ENCODE peak calls at places on chromosomes 3 and 15, in seven cellular contexts. Z, R, U, Y, B, C and O are unnamed samples.

GRCh38 chr3:159674583-159674982 is 314.1 kb upstream of the IL12A start:
- DNase-seq in Z (no peak), R (no peak), U (no peak), Y (no peak), B (no peak), C (no peak), O (no peak)

GRCh38 chr3:101676219-101676764 is 640 bp downstream of the ZBTB11 start:
- DNase-seq in Z (peak; percentile 94), R (peak; percentile 96), U (peak; percentile 96), Y (peak; percentile 96), B (peak; percentile 96), C (peak; percentile 98), O (peak; percentile 97)

GRCh38 chr3:114880078-114880477 is 267.0 kb downstream of the ZBTB20 start:
- DNase-seq in Z (no peak), R (no peak), U (peak; percentile 2), Y (no peak), B (no peak), C (no peak), O (peak; percentile 7)

GRCh38 chr3:161695811-161696210 is 199.2 kb downstream of the OTOL1 start:
- DNase-seq in Z (no peak), R (no peak), U (no peak), Y (no peak), B (no peak), C (no peak), O (no peak)

GRCh38 chr3:194058189-194058571 is 77.8 kb upstream of the HES1 start:
- DNase-seq in Z (peak; percentile 72), R (peak; percentile 24), U (peak; percentile 36), Y (peak; percentile 91), B (peak; percentile 79), C (peak; percentile 83), O (peak; percentile 68)

GRCh38 chr3:150945226-150945625 is 27.3 kb downstream of the CLRN1 start:
- DNase-seq in Z (no peak), R (no peak), U (peak; percentile 25), Y (no peak), B (no peak), C (no peak), O (peak; percentile 65)

GRCh38 chr3:25611193-25611592 is 53.5 kb downstream of the TOP2B start:
- DNase-seq in Z (no peak), R (no peak), U (no peak), Y (no peak), B (no peak), C (no peak), O (no peak)

GRCh38 chr3:1699361-1699920 is 399.2 kb upstream of the CNTN4 start:
- DNase-seq in Z (no peak), R (no peak), U (no peak), Y (no peak), B (no peak), C (no peak), O (no peak)

GRCh38 chr15:78625621-78626280 is 5.0 kb upstream of the CHRNA3 start:
- DNase-seq in Z (no peak), R (no peak), U (no peak), Y (no peak), B (no peak), C (no peak), O (no peak)

GRCh38 chr15:52217186-52217585 is 26.0 kb upstream of the GNB5 start:
- DNase-seq in Z (no peak), R (no peak), U (no peak), Y (peak; percentile 64), B (peak; percentile 72), C (peak; percentile 48), O (no peak)

GRCh38 chr3:126021224-126021623 is 52.2 kb downstream of the ROPN1B start:
- DNase-seq in Z (no peak), R (no peak), U (no peak), Y (peak; percentile 21), B (no peak), C (no peak), O (no peak)

DNA sequence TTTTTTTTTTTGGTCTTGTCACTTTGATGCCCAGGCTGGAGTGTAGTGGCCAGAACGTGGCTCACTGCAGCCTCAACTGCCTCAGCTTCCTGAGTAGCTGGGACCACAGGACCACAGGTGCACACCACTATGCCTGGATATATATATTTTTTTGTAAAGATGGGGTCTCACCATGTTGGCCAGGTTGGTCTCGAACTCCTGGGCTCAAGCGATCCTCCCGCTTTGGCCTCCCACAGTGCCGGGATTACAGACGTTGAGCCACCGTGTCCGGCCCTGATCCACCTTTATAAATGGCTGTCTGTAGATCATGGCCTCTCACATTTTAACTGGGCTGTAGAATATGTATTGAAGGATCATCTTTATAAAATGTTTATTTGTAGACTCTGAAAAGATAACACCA is 1.9 kb upstream of the EIF3J start:
- DNase-seq in Z (no peak), R (no peak), U (no peak), Y (no peak), B (peak; percentile 28), C (peak; percentile 5), O (no peak)
- H3K27me3 ChIP-seq in Z (no peaks in the 10 kb centered on the region), R (no peaks in the 10 kb centered on the region), U (no peaks in the 10 kb centered on the region), Y (no peaks in the 10 kb centered on the region), B (no peaks in the 10 kb centered on the region), C (no peaks in the 10 kb centered on the region), O (no peaks in the 10 kb centered on the region)

DNA sequence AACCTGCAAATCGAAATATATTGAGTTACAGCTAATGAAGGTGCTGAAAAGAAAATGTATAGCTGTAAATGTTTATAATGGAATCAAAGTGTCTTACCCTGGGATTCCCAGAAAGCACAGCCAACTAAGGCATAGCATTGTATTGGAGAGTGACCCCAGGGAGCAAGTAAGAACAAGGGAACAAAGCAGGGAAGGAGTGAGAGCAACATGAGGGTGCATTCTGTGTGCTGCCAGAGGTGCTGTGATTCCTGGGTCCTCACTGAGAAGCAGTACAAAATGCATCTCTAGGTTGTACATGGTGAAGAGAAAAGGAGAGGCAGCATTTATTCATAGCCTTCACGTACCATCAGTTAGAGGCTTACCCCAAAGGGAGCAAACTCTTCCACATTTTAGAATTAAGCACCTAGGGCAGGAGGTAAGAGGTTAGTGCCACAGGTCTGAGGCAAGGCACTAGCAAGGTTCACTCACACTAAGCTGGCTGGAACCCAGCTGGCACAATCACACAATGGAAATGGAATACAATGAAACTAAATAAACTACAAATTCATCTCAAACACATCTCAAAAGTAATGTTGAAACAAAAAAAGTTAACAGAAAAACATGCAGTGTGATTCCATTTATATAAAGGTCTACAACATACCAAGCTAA is 151.5 kb upstream of the C2CD4B start:
- DNase-seq in Z (no peak), R (no peak), U (no peak), Y (no peak), B (no peak), C (no peak), O (no peak)
- H3K4me2 ChIP-seq in Z (no peak overlapping the region), R (no peak overlapping the region), U (no peak overlapping the region), Y (no peak overlapping the region), B (no peak overlapping the region), C (no peak overlapping the region), O (no peak overlapping the region)

DNA sequence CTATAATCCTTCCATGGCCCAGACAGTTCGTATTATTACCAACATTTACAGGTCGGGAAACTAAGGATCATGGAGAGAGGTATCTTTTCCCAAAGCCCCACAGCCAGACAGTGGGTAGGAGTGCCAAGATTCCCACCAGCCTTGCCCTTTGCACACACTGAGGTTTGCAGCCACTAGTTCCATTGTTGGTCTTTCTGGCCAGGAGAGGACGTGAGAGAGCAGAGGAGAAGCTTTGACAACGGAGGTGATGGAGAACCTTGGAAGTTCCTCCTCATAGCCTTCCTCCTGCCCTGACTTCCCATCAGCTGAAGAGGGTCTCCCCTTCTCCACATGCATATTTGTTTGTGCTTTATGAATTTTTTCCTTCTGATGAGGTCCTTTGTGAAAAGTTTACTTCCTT is 50.5 kb upstream of the PLCL2 start:
- DNase-seq in Z (no peak), R (no peak), U (no peak), Y (no peak), B (no peak), C (no peak), O (no peak)
- H3K4ac ChIP-seq in Z (no peak overlapping the region), R (no peak overlapping the region), U (no peak overlapping the region), Y (no peak overlapping the region), B (no peak overlapping the region), C (no peak overlapping the region), O (no peak overlapping the region)

GRCh38 chr3:32817561-32818430 is at the start of gene TRIM71:
- DNase-seq in Z (no peak), R (peak; percentile 12), U (no peak), Y (no peak), B (no peak), C (peak; percentile 67), O (peak; percentile 24)
- H3K27me3 ChIP-seq in Z (no peaks in the 10 kb centered on the region), R (no peaks in the 10 kb centered on the region), U (peaks cover 78% of the 10 kb centered on the region), Y (no peaks in the 10 kb centered on the region), B (no peaks in the 10 kb centered on the region), C (no peaks in the 10 kb centered on the region), O (peaks cover 56% of the 10 kb centered on the region)

GRCh38 chr15:98721166-98721565 is 72.8 kb downstream of the IGF1R start:
- DNase-seq in Z (no peak), R (no peak), U (peak; percentile 46), Y (no peak), B (no peak), C (no peak), O (peak; percentile 59)
- H3K4me2 ChIP-seq in Z (no peak overlapping the region), R (no peak overlapping the region), U (peak overlapping the region; percentile 18), Y (no peak overlapping the region), B (no peak overlapping the region), C (no peak overlapping the region), O (no peak overlapping the region)

GRCh38 chr3:373193-373784 is 176.7 kb downstream of the CHL1 start:
- DNase-seq in Z (no peak), R (no peak), U (no peak), Y (no peak), B (no peak), C (no peak), O (no peak)
- H3K4ac ChIP-seq in Z (no peak overlapping the region), R (no peak overlapping the region), U (no peak overlapping the region), Y (no peak overlapping the region), B (no peak overlapping the region), C (no peak overlapping the region), O (no peak overlapping the region)

GRCh38 chr15:92687183-92687582 is 31.6 kb upstream of the FAM174B start:
- DNase-seq in Z (no peak), R (no peak), U (no peak), Y (no peak), B (no peak), C (no peak), O (no peak)
- H3K27me3 ChIP-seq in Z (no peaks in the 10 kb centered on the region), R (no peaks in the 10 kb centered on the region), U (no peaks in the 10 kb centered on the region), Y (no peaks in the 10 kb centered on the region), B (no peaks in the 10 kb centered on the region), C (no peaks in the 10 kb centered on the region), O (peaks cover 4% of the 10 kb centered on the region)

DNA sequence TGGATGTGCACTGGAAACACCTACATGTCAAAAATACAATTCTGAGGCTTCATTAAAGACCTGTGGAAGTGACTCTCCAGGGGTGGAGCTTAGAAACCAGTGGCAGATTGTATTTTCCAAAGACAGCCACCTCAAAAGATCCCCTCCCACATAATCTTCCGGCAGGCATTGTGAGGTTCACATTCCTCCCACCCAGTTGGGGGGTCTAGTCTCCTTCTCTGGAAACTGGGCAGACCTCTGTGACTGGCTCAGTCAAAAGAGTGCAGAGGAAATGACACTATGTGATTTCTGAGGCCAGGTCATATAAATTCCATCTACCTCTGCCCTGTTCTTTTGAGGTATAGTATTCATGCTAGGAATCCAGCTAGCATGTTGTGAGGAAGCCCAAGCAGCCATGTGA is 1.9 kb upstream of the CFAP92 start:
- DNase-seq in Z (no peak), R (no peak), U (no peak), Y (no peak), B (no peak), C (no peak), O (no peak)
- H3K4me2 ChIP-seq in Z (no peak overlapping the region), R (no peak overlapping the region), U (no peak overlapping the region), Y (no peak overlapping the region), B (no peak overlapping the region), C (no peak overlapping the region), O (no peak overlapping the region)